ENCODE peak calls at places on chromosome 11, in eight cellular contexts. D is foreskin keratinocyte; C is upper lobe of left lung; E is ovary; H is stomach; V is GM23338; A is body of pancreas; I is CD8-positive, alpha-beta T cell. P is an unnamed sample.

GRCh38 chr11:132894598-132894997 is 637.7 kb downstream of the OPCML start:
- DNase-seq in D (no peak), C (no peak), E (no peak), H (no peak), V (no peak), A (no peak), I (no peak), P (no peak)

GRCh38 chr11:17722000-17722643 is 2.8 kb downstream of the MYOD1 start:
- DNase-seq in D (no peak), C (no peak), E (no peak), H (no peak), V (peak), A (no peak), I (no peak), P (peak)

GRCh38 chr11:64918056-64918455 is 1.0 kb upstream of the ATG2A start:
- DNase-seq in D (no peak), C (no peak), E (peak), H (no peak), V (peak), A (no peak), I (no peak), P (no peak)

GRCh38 chr11:82733444-82734119 is at the start of gene FAM181B:
- DNase-seq in D (no peak), C (peak), E (peak), H (peak), V (peak), A (peak), I (no peak), P (peak)

GRCh38 chr11:61699737-61700160 is 19.6 kb downstream of the DAGLA start:
- DNase-seq in D (no peak), C (peak), E (no peak), H (peak), V (no peak), A (peak), I (no peak), P (peak)

GRCh38 chr11:35274909-35275807 is 136.2 kb downstream of the CD44 start:
- DNase-seq in D (no peak), C (no peak), E (no peak), H (peak), V (peak), A (peak), I (no peak), P (no peak)

GRCh38 chr11:69106124-69106811 is 49.5 kb upstream of the SMIM38 start:
- DNase-seq in D (no peak), C (peak), E (no peak), H (peak), V (no peak), A (peak), I (no peak), P (no peak)

GRCh38 chr11:116533186-116533825 is 239.5 kb downstream of the BUD13 start:
- DNase-seq in D (no peak), C (no peak), E (no peak), H (peak), V (peak), A (no peak), I (no peak), P (no peak)

GRCh38 chr11:111573821-111574249 is 28.4 kb upstream of the SIK2 start:
- DNase-seq in D (no peak), C (no peak), E (no peak), H (no peak), V (no peak), A (no peak), I (no peak), P (no peak)

GRCh38 chr11:128871165-128871564 is 4.1 kb upstream of the KCNJ1 start:
- DNase-seq in D (no peak), C (no peak), E (no peak), H (no peak), V (peak), A (no peak), I (no peak), P (no peak)

GRCh38 chr11:102201776-102202175 is 91.5 kb downstream of the YAP1 start:
- DNase-seq in D (no peak), C (no peak), E (no peak), H (no peak), V (no peak), A (no peak), I (no peak), P (no peak)

GRCh38 chr11:100918551-100919500 is 210.8 kb downstream of the PGR start:
- DNase-seq in D (no peak), C (no peak), E (no peak), H (peak), V (no peak), A (peak), I (no peak), P (no peak)

GRCh38 chr11:62340269-62340901 is 3.1 kb downstream of the ASRGL1 start:
- DNase-seq in D (no peak), C (no peak), E (peak), H (peak), V (peak), A (peak), I (peak), P (peak)

GRCh38 chr11:28342704-28343103 is 234.5 kb downstream of the METTL15 start:
- DNase-seq in D (no peak), C (no peak), E (no peak), H (no peak), V (no peak), A (no peak), I (no peak), P (no peak)

GRCh38 chr11:60771146-60771545 is 14.0 kb upstream of the MS4A10 start:
- DNase-seq in D (no peak), C (no peak), E (no peak), H (no peak), V (no peak), A (no peak), I (no peak), P (no peak)

GRCh38 chr11:24593332-24593731 is 96.5 kb downstream of the LUZP2 start:
- DNase-seq in D (peak), C (no peak), E (no peak), H (no peak), V (no peak), A (no peak), I (no peak), P (no peak)

GRCh38 chr11:117574551-117574950 is 222.5 kb downstream of the DSCAML1 start:
- DNase-seq in D (no peak), C (no peak), E (no peak), H (no peak), V (no peak), A (no peak), I (no peak), P (no peak)

GRCh38 chr11:9566561-9567063 is 6.9 kb upstream of the WEE1 start:
- DNase-seq in D (no peak), C (no peak), E (no peak), H (no peak), V (no peak), A (no peak), I (no peak), P (no peak)

GRCh38 chr11:131504199-131504949 is 134.0 kb downstream of the NTM start:
- DNase-seq in D (no peak), C (no peak), E (no peak), H (peak), V (peak), A (no peak), I (no peak), P (no peak)

GRCh38 chr11:35324981-35325380 is 94.4 kb downstream of the SLC1A2 start:
- DNase-seq in D (no peak), C (no peak), E (no peak), H (no peak), V (no peak), A (no peak), I (no peak), P (no peak)

GRCh38 chr11:104668797-104669463 is 229.3 kb downstream of the CASP12 start:
- DNase-seq in D (peak), C (no peak), E (no peak), H (no peak), V (no peak), A (no peak), I (no peak), P (peak)

GRCh38 chr11:15280393-15280792 is 165.7 kb downstream of the INSC start:
- DNase-seq in D (no peak), C (no peak), E (no peak), H (no peak), V (no peak), A (no peak), I (no peak), P (no peak)

GRCh38 chr11:88280673-88281316 is 56.7 kb downstream of the CTSC start:
- DNase-seq in D (no peak), C (no peak), E (no peak), H (no peak), V (no peak), A (peak), I (no peak), P (no peak)

GRCh38 chr11:3853935-3854659 is 1.4 kb upstream of the STIM1 start:
- DNase-seq in D (no peak), C (no peak), E (no peak), H (peak), V (no peak), A (peak), I (peak), P (no peak)

GRCh38 chr11:3854660-3854976 is 846 bp upstream of the STIM1 start:
- DNase-seq in D (no peak), C (no peak), E (no peak), H (no peak), V (peak), A (no peak), I (no peak), P (no peak)

GRCh38 chr11:3853545-3853842 is 2.0 kb upstream of the STIM1 start:
- DNase-seq in D (no peak), C (no peak), E (no peak), H (no peak), V (no peak), A (no peak), I (no peak), P (no peak)

GRCh38 chr11:3845670-3846069 is 4.9 kb upstream of the RHOG start:
- DNase-seq in D (no peak), C (no peak), E (no peak), H (no peak), V (no peak), A (no peak), I (no peak), P (no peak)

GRCh38 chr11:3849297-3849874 is 6.1 kb upstream of the STIM1 start:
- DNase-seq in D (no peak), C (no peak), E (no peak), H (no peak), V (peak), A (peak), I (no peak), P (peak)
- H3K27ac ChIP-seq in D (no peak), C (no peak), E (no peak), H (no peak), V (no peak), A (no peak), I (no peak), P (no peak)

GRCh38 chr11:113729456-113729855 is 23.3 kb upstream of the TMPRSS5 start:
- DNase-seq in D (peak), C (no peak), E (no peak), H (no peak), V (peak), A (no peak), I (no peak), P (no peak)

GRCh38 chr11:113728814-113729213 is 22.7 kb upstream of the TMPRSS5 start:
- DNase-seq in D (no peak), C (no peak), E (no peak), H (no peak), V (no peak), A (no peak), I (no peak), P (no peak)

GRCh38 chr11:113732092-113732491 is 26.0 kb upstream of the TMPRSS5 start:
- DNase-seq in D (no peak), C (no peak), E (no peak), H (no peak), V (no peak), A (no peak), I (no peak), P (no peak)

GRCh38 chr11:113725883-113726405 is 19.8 kb upstream of the TMPRSS5 start:
- DNase-seq in D (no peak), C (no peak), E (no peak), H (no peak), V (no peak), A (no peak), I (no peak), P (no peak)

GRCh38 chr11:113730887-113731726 is 25.0 kb upstream of the TMPRSS5 start:
- DNase-seq in D (peak), C (no peak), E (no peak), H (peak), V (peak), A (peak), I (no peak), P (peak)
- TF ChIP-seq CTCF in D (peak), C (peak), E (no peak), H (peak), V (peak), A (peak), I (no peak), P (peak)

DNA sequence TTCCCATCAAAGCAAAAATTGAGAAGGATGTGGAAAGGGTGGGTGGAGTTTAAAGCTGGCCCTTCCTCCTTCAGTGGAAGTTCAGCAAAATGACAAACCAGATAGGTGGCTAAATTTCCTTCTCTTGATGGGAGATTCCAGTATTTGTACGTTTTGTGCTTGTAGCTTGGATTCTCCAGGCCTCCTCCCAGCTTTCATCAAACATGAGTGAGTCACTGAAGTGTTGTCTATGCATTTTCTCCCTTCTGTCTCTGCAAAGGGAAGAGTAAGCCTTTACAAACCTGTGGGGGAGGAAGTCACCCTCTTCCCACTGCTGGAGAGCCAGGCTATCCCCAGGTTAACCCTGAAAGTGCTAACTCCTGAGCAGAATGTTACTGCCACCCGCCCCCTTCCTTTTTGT is 6.4 kb downstream of the MARK2 start:
- DNase-seq in D (peak), C (no peak), E (no peak), H (no peak), V (no peak), A (no peak), I (no peak), P (peak)
- H3K27ac ChIP-seq in D (peak), C (peak), E (no peak), H (peak), V (peak), A (peak), I (no peak), P (peak)

DNA sequence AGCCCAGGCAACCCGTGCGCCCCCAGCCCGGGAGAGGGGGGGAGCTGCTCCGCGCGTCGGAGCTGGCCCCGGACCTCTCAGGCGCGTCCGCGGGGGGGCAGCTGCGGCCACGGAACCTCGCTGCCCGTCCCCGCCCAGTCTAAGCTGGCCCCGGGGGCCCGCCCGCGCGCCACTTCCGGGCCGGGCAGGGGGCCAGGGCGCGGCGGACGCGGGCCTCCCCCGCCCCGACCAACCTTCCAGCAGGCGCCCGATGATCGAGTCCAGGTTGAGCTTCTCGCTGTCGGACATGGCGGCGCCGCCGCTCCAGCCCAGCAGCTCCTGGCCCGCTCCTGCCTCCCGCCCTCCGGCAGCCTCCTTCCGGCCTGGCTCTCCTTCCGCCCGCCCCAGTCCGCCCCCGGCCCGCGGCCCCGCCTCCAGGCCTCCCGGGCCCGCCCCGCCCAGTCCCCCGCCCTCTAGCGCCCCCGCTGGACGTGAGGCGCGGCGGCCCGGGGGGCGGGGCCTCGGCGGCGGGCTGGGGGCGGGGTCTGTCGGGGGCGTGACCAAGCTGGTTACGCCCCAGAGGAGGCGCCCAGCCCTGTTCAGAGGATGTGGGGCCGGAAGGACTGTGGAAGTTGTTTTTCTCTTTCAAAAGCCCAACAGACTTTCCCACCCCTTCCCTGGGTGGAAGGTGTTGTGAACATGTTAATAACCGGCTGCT is at the start of gene PPP1CA:
- DNase-seq in D (no peak), C (peak), E (peak), H (peak), V (peak), A (peak), I (peak), P (peak)
- TF ChIP-seq CTCF in D (peak), C (peak), E (peak), H (peak), V (no peak), A (peak), I (peak), P (peak)